ENCODE peak calls at places on chromosomes 16 and 17, in five cellular contexts. Q, T, M, B and O are unnamed samples.
A peak's percentile ranks its signal among the peaks of the same experiment; 100 is the strongest.

GRCh38 chr17:69175262-69175811 is 33.6 kb upstream of the ABCA6 start:
- DNase-seq in Q (no peak), T (no peak), M (no peak), B (no peak), O (no peak)

GRCh38 chr17:4201231-4201630 is 58.2 kb downstream of the CYB5D2 start:
- DNase-seq in Q (no peak), T (no peak), M (no peak), B (no peak), O (no peak)

GRCh38 chr17:49604314-49604869 is 28.7 kb downstream of the NXPH3 start:
- DNase-seq in Q (no peak), T (no peak), M (no peak), B (no peak), O (no peak)

GRCh38 chr17:10172241-10172741 is 26.1 kb downstream of the GAS7 start:
- DNase-seq in Q (peak; percentile 25), T (no peak), M (no peak), B (no peak), O (no peak)

GRCh38 chr16:72927199-72928088 is 120.5 kb downstream of the ZFHX3 start:
- DNase-seq in Q (peak; percentile 35), T (peak; percentile 69), M (peak; percentile 81), B (no peak), O (peak; percentile 74)

GRCh38 chr17:27446569-27447301 is 9.5 kb upstream of the KSR1 start:
- DNase-seq in Q (peak; percentile 96), T (no peak), M (no peak), B (no peak), O (no peak)

GRCh38 chr16:13332713-13333255 is 431.4 kb downstream of the SHISA9 start:
- DNase-seq in Q (no peak), T (no peak), M (no peak), B (no peak), O (no peak)

GRCh38 chr17:57957120-57957850 is 2.1 kb upstream of the CUEDC1 start:
- DNase-seq in Q (no peak), T (no peak), M (no peak), B (no peak), O (no peak)

GRCh38 chr16:68371706-68372380 is 61.0 kb downstream of the PRMT7 start:
- DNase-seq in Q (no peak), T (no peak), M (no peak), B (no peak), O (no peak)

GRCh38 chr17:74199306-74200092 is 4.0 kb upstream of the RPL38 start:
- DNase-seq in Q (peak; percentile 61), T (no peak), M (peak; percentile 85), B (no peak), O (peak; percentile 32)

GRCh38 chr17:42548070-42548837 is 4.5 kb upstream of the HSD17B1 start:
- DNase-seq in Q (peak; percentile 51), T (no peak), M (peak; percentile 96), B (peak; percentile 65), O (no peak)

GRCh38 chr16:31880322-31880979 is 6.8 kb downstream of the ZNF267 start:
- DNase-seq in Q (peak; percentile 77), T (no peak), M (no peak), B (no peak), O (no peak)

GRCh38 chr16:73000020-73000906 is 47.7 kb downstream of the ZFHX3 start:
- DNase-seq in Q (peak; percentile 50), T (no peak), M (no peak), B (no peak), O (no peak)

GRCh38 chr17:19379306-19380075 is 1.2 kb downstream of the MAPK7 start:
- DNase-seq in Q (no peak), T (no peak), M (no peak), B (no peak), O (no peak)

GRCh38 chr17:4560837-4561241 is 462 bp upstream of the GGT6 start:
- DNase-seq in Q (peak; percentile 76), T (no peak), M (no peak), B (no peak), O (no peak)

GRCh38 chr17:47295874-47296255 is 27.9 kb upstream of the EFCAB13 start:
- DNase-seq in Q (no peak), T (no peak), M (no peak), B (no peak), O (no peak)

GRCh38 chr16:1775006-1775845 is 2.3 kb upstream of the MRPS34 start:
- DNase-seq in Q (no peak), T (no peak), M (no peak), B (no peak), O (no peak)

GRCh38 chr17:77572065-77572601 is 386.4 kb upstream of the TNRC6C start:
- DNase-seq in Q (no peak), T (peak; percentile 53), M (no peak), B (no peak), O (no peak)